ENCODE peak calls at places on chromosome 15, in four cellular contexts. C, M, X and W are unnamed samples. For H3K4me1, the result is how much of the 10 kb centered on the place peaks cover.

GRCh38 chr15:93232840-93233239 is 143.8 kb upstream of the RGMA start:
- DNase-seq in C (no peak), M (no peak), X (no peak), W (no peak)

GRCh38 chr15:59169337-59169736 is 37.3 kb upstream of the LDHAL6B start:
- DNase-seq in C (no peak), M (no peak), X (no peak), W (no peak)

GRCh38 chr15:31080618-31081017 is 20.9 kb downstream of the TRPM1 start:
- DNase-seq in C (no peak), M (no peak), X (peak), W (peak)

GRCh38 chr15:92663250-92663951 is 7.8 kb upstream of the FAM174B start:
- DNase-seq in C (no peak), M (no peak), X (no peak), W (no peak)

GRCh38 chr15:68639926-68640600 is 61.3 kb downstream of the CORO2B start:
- DNase-seq in C (no peak), M (no peak), X (no peak), W (no peak)

GRCh38 chr15:72168131-72168825 is 29.3 kb downstream of the GRAMD2A start:
- DNase-seq in C (no peak), M (no peak), X (peak), W (no peak)

GRCh38 chr15:76198456-76199105 is 112.7 kb downstream of the ETFA start:
- DNase-seq in C (no peak), M (no peak), X (no peak), W (no peak)

GRCh38 chr15:29573197-29573838 is 248.9 kb downstream of the TJP1 start:
- DNase-seq in C (no peak), M (no peak), X (no peak), W (no peak)

GRCh38 chr15:84684092-84684491 is 26.1 kb upstream of the NMB start:
- DNase-seq in C (no peak), M (no peak), X (no peak), W (no peak)

GRCh38 chr15:29433050-29433318 is 163.4 kb upstream of the NSMCE3 start:
- DNase-seq in C (no peak), M (no peak), X (no peak), W (no peak)

GRCh38 chr15:95825198-95825597 is 505.3 kb upstream of the NR2F2 start:
- DNase-seq in C (no peak), M (no peak), X (no peak), W (no peak)

GRCh38 chr15:63276342-63277043 is 912 bp upstream of the APH1B start:
- DNase-seq in C (no peak), M (no peak), X (no peak), W (no peak)

GRCh38 chr15:60704129-60704528 is 225.2 kb upstream of the ICE2 start:
- DNase-seq in C (no peak), M (no peak), X (no peak), W (no peak)

GRCh38 chr15:31468911-31469800 is 142.5 kb downstream of the KLF13 start:
- DNase-seq in C (no peak), M (no peak), X (no peak), W (no peak)

GRCh38 chr15:74352393-74352910 is 15.0 kb downstream of the CYP11A1 start:
- DNase-seq in C (no peak), M (no peak), X (no peak), W (no peak)

GRCh38 chr15:72237286-72238224 is 6.6 kb upstream of the PKM start:
- DNase-seq in C (peak), M (peak), X (peak), W (peak)

GRCh38 chr15:35329521-35329921 is 216.4 kb downstream of the DPH6 start:
- DNase-seq in C (no peak), M (no peak), X (no peak), W (no peak)

GRCh38 chr15:40345867-40346578 is 4.8 kb upstream of the PHGR1 start:
- DNase-seq in C (no peak), M (no peak), X (no peak), W (no peak)

GRCh38 chr15:33358303-33358702 is 47.5 kb downstream of the RYR3 start:
- DNase-seq in C (no peak), M (no peak), X (no peak), W (no peak)

GRCh38 chr15:92886229-92886628 is 13.9 kb upstream of the CHD2 start:
- DNase-seq in C (no peak), M (no peak), X (no peak), W (no peak)

GRCh38 chr15:95918525-95918924 is 412.0 kb upstream of the NR2F2 start:
- DNase-seq in C (no peak), M (no peak), X (no peak), W (no peak)

GRCh38 chr15:48062476-48062875 is 58.3 kb upstream of the SLC24A5 start:
- DNase-seq in C (no peak), M (no peak), X (no peak), W (no peak)

GRCh38 chr15:76310470-76311070 is 699 bp downstream of the ETFA start:
- DNase-seq in C (no peak), M (no peak), X (peak), W (no peak)

GRCh38 chr15:45187894-45188830 is at the start of gene SHF:
- DNase-seq in C (peak), M (no peak), X (peak), W (no peak)

GRCh38 chr15:39392469-39393047 is 188.3 kb upstream of the THBS1 start:
- DNase-seq in C (no peak), M (no peak), X (no peak), W (no peak)

GRCh38 chr15:69491051-69491505 is 38.5 kb downstream of the RPLP1 start:
- DNase-seq in C (no peak), M (no peak), X (no peak), W (no peak)

GRCh38 chr15:98203872-98204660 is 243.6 kb downstream of the ARRDC4 start:
- DNase-seq in C (no peak), M (no peak), X (no peak), W (no peak)

GRCh38 chr15:82663186-82663600 is 16.0 kb upstream of the CPEB1 start:
- DNase-seq in C (peak), M (no peak), X (peak), W (no peak)

GRCh38 chr15:85443593-85444328 is 63.4 kb downstream of the AKAP13 start:
- DNase-seq in C (peak), M (peak), X (no peak), W (peak)

GRCh38 chr15:66085128-66085527 is 168.4 kb downstream of the MEGF11 start:
- DNase-seq in C (peak), M (no peak), X (no peak), W (no peak)

GRCh38 chr15:55683366-55683765 is 59.6 kb downstream of the PRTG start:
- DNase-seq in C (no peak), M (no peak), X (no peak), W (no peak)

GRCh38 chr15:49876401-49877038 is 242.5 kb downstream of the ATP8B4 start:
- DNase-seq in C (no peak), M (no peak), X (no peak), W (peak)

GRCh38 chr15:45456212-45457106 is 66.1 kb downstream of the SLC30A4 start:
- DNase-seq in C (peak), M (peak), X (peak), W (peak)

GRCh38 chr15:80604583-80605506 is 90.3 kb upstream of the ABHD17C start:
- DNase-seq in C (no peak), M (no peak), X (no peak), W (no peak)

GRCh38 chr15:101444015-101444414 is 45.5 kb downstream of the PCSK6 start:
- DNase-seq in C (no peak), M (no peak), X (no peak), W (no peak)

GRCh38 chr15:73838795-73839565 is 34.4 kb upstream of the TBC1D21 start:
- DNase-seq in C (no peak), M (no peak), X (no peak), W (no peak)

GRCh38 chr15:41798607-41799487 is 24.6 kb downstream of the MAPKBP1 start:
- DNase-seq in C (peak), M (no peak), X (no peak), W (no peak)

GRCh38 chr15:41801850-41802455 is 25.9 kb upstream of the JMJD7 start:
- DNase-seq in C (no peak), M (peak), X (no peak), W (no peak)

GRCh38 chr15:41799488-41799805 is 25.2 kb downstream of the MAPKBP1 start:
- DNase-seq in C (no peak), M (no peak), X (no peak), W (no peak)

GRCh38 chr15:41804361-41804760 is 23.5 kb upstream of the JMJD7 start:
- DNase-seq in C (no peak), M (no peak), X (no peak), W (no peak)

DNA sequence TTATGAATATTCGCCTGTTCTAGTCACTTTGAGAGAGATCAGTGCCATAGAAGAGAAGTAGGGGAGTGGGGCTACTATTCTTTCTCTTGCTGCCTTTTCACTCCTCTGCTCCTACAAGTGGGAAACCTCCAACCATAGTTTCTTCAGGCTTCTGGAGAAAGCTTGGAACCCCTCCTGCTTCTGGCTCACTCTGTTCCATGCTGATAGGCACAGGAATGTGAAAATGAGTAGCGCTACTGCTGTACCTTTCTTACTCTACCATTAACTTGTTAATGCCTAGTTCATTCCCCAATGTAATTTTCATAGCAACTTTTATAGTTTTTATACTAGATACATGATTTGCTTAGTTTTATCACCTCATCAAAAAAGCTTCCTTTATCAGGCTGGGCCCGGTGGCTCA is 26.7 kb upstream of the JMJD7 start:
- DNase-seq in C (no peak), M (no peak), X (no peak), W (no peak)
- H3K4me1 ChIP-seq in C (under half), M (under half), X (under half), W (under half)

DNA sequence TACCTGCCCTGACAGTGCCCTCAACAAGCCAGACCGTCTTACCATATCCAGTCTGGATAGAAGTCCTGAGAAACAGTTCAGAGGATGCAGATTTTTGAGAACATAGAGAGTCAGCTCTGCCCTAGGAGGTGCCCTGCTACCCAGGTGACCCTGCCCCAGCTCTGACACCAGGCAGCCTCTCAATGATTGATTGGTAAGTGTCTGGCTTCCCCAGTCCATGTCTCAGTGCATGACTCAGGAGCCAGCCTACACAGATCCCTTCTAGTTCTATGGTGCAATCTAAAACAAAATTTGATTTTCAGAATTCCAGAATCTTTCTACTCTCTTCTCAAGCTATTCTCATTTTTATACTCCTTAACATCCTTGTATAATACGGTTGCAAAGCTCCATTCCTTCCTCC is 292.1 kb downstream of the VPS13C start:
- DNase-seq in C (no peak), M (no peak), X (no peak), W (no peak)
- TF ChIP-seq TCF7L2 in C (no peak), M (no peak), X (no peak), W (no peak)

DNA sequence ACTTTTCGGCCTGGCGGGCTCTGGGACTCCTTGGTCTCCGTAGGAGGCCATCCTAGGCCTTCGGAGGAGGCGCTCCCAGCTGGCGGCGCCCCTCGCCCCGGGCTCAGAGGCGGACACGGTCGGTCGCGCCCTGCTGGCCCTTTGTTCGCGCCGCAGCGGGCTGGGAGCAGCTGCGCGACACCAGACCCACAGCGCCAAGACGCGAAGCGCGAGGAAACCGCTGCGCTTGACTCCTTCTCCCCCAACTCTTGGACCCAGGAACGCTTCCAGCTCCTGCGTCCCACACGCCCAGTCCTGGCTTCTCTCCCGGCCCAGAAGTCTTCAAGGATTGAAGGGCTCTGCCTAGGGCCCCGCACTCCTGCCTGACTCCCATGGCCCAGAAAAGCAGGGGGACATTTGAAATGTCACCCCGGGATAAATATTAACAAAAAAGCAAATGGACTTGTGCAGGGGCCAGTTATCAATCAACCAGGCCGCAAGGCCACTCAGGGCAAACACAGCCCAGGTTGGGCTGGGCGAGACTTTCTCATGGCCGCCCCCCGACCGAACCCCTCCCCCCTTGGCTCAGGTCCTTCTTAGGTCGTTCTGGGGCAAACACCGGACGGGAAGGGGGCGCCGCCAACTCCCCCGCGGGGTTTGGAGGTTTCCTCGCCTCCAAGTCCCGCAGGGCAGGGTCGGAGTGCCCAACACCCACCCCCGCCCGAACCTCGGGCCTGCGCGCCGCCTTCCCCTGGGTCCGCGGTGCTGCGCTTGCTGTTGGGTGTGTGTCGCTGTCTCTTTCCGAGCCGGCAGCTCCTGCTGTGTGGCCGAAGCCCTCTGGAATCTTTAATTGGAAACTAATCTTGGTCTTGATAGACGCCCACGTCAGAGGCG is 5.1 kb downstream of the ONECUT1 start:
- DNase-seq in C (peak), M (no peak), X (no peak), W (no peak)
- H3K4me1 ChIP-seq in C (half or more), M (under half), X (under half), W (under half)

DNA sequence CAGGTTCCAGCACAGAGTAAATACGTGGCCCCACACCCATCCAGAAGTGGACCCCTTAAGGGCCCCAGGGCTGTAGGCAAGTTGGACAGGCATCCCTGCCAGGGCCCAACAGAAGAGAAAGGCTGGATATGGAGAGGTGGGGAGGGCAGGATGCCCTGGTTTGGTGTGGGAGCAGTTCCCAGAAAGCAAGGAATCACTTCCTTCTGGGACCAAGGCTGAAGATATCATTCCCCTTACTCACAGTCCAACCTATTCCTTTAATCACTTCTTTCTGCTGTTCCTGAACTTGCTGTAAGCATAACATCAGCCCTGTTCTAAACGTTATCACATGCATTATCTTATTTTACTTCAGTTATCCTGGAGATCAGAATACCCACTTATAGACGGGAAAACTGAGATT is 6.1 kb upstream of the MESP2 start:
- DNase-seq in C (no peak), M (no peak), X (no peak), W (no peak)
- TF ChIP-seq TCF7L2 in C (no peak), M (no peak), X (no peak), W (no peak)

DNA sequence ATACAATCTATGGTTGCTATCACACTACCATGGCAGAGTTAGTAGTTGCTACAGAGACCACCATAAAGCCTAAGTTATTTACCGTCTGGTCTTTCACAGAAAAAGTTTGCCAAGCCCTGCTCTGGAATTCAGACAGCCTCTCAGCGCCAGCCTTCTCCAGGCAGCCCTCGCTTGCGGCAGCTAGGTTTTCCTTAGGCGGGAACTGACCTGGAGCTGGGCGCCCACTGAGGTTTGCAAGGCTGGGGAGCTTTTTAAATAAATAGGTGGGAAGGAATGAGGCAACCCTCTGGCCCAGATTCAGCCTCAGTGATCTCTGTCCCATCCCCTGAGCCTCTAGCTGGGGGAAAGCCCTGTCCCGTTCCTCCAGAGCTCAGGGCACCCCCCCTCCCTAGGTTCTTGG is 1.2 kb downstream of the CTSH start:
- DNase-seq in C (no peak), M (no peak), X (no peak), W (no peak)
- H3K4me1 ChIP-seq in C (under half), M (under half), X (under half), W (under half)

GRCh38 chr15:88624156-88624970 is 3.2 kb downstream of the AEN start:
- DNase-seq in C (peak), M (no peak), X (no peak), W (no peak)
- TF ChIP-seq TCF7L2 in C (no peak), M (no peak), X (no peak), W (no peak)